ENCODE peak calls at places on chromosomes 7 and 10, in eight cellular contexts. T is aorta, E is IMR-90, A is GM12878, D is cardiac muscle cell, U is left ventricle myocardium inferior, G is ovary, M is GM23338. Z is an unnamed sample.

GRCh38 chr10:24957624-24958435 is 5.4 kb upstream of the PRTFDC1 start:
- DNase-seq in M (no peak), G (no peak), E (peak), D (peak), T (no peak), U (no peak), A (no peak), Z (no peak)

GRCh38 chr10:63628526-63629362 is 107.5 kb downstream of the REEP3 start:
- DNase-seq in E (no peak), U (peak), A (peak), G (peak), M (peak), D (peak), T (no peak), Z (peak)

GRCh38 chr10:95391570-95392249 is 100.9 kb upstream of the PDLIM1 start:
- DNase-seq in M (peak), G (no peak), D (peak), T (no peak), A (no peak), E (peak), U (no peak), Z (no peak)

GRCh38 chr10:89214766-89215165 is 7.6 kb upstream of the CH25H start:
- DNase-seq in A (no peak), G (no peak), T (no peak), E (no peak), M (no peak), D (no peak), U (no peak), Z (no peak)

GRCh38 chr10:126770809-126771208 is 100.3 kb upstream of the C10orf90 start:
- DNase-seq in E (no peak), D (no peak), T (no peak), M (no peak), A (no peak), G (no peak), U (no peak), Z (no peak)

GRCh38 chr10:63320683-63321082 is 145.1 kb downstream of the JMJD1C start:
- DNase-seq in G (no peak), M (peak), U (no peak), D (no peak), E (no peak), T (no peak), A (no peak), Z (no peak)

GRCh38 chr7:26171601-26172000 is 19.6 kb downstream of the NFE2L3 start:
- DNase-seq in A (no peak), M (no peak), D (no peak), G (no peak), E (no peak), T (no peak), U (no peak), Z (no peak)

GRCh38 chr10:125023862-125024495 is 82.1 kb downstream of the ZRANB1 start:
- DNase-seq in T (peak), M (no peak), G (peak), D (no peak), U (peak), A (no peak), E (no peak), Z (no peak)

GRCh38 chr7:139620676-139621344 is 97.3 kb downstream of the CLEC2L start:
- DNase-seq in A (no peak), D (peak), M (peak), T (no peak), U (no peak), E (peak), G (peak), Z (no peak)

GRCh38 chr10:110845372-110845755 is 26.4 kb upstream of the PDCD4 start:
- DNase-seq in E (no peak), D (no peak), T (no peak), M (no peak), A (no peak), G (no peak), U (no peak), Z (no peak)

GRCh38 chr10:52318136-52318810 is 4.2 kb downstream of the DKK1 start:
- DNase-seq in M (no peak), D (peak), E (peak), U (no peak), G (no peak), T (no peak), A (no peak), Z (no peak)

GRCh38 chr10:96395931-96396877 is 37.4 kb upstream of the OPALIN start:
- DNase-seq in E (peak), U (peak), T (peak), A (no peak), M (peak), G (peak), D (peak), Z (peak)

GRCh38 chr10:123470570-123470969 is 195.6 kb upstream of the GPR26 start:
- DNase-seq in D (no peak), G (no peak), M (no peak), U (no peak), A (no peak), T (no peak), E (no peak), Z (no peak)

GRCh38 chr10:72336259-72337038 is 18.3 kb downstream of the DNAJB12 start:
- DNase-seq in U (peak), E (no peak), A (no peak), G (peak), T (no peak), D (peak), M (no peak), Z (no peak)
- H3K27ac ChIP-seq in U (peak), E (no peak), A (peak), G (peak), T (no peak), D (no peak), M (no peak), Z (peak)

DNA sequence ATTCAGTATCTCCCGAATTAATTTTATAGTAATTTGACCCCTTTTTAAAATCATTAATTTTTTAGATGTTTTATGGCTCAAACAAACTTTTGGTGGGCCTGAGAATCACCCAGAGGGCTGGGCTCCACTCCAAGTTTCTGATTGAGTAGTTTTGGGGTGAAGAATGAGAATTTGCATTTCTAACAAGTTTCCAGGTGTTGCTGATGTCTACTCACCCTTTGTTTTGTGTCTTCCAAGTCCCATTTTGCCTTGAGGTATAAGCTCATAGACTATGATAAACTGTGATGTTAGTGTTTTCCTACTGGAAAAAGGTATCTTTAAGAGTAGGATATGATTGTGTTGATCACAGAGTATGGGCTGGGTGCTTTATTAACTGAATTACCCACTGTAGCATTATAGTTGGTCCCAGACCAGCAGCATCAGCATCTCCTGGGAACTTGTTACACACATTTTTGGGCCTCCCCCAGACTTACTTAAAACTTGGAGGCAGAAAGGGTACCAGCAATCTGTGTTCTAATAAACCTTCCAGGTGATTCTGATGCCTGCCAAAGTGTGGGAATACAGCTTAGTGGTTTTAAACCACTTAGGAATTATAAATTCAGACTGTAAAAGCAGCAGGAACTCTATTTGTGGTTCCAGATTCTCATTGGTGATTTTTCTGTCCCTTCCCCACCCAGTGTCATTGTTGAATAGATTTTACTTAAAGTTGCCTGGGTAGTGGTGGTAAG is 19.1 kb downstream of the ZNRF2 start:
- DNase-seq in T (no peak), E (no peak), D (no peak), A (no peak), G (no peak), M (no peak), U (no peak), Z (no peak)
- H3K27ac ChIP-seq in T (no peak), E (no peak), D (no peak), A (no peak), G (no peak), M (peak), U (no peak), Z (no peak)

GRCh38 chr7:711967-712600 is 14.4 kb upstream of the DNAAF5 start:
- DNase-seq in E (no peak), M (peak), G (no peak), T (peak), A (no peak), D (no peak), U (no peak), Z (peak)
- H3K27ac ChIP-seq in E (no peak), M (no peak), G (no peak), T (no peak), A (no peak), D (no peak), U (peak), Z (peak)

DNA sequence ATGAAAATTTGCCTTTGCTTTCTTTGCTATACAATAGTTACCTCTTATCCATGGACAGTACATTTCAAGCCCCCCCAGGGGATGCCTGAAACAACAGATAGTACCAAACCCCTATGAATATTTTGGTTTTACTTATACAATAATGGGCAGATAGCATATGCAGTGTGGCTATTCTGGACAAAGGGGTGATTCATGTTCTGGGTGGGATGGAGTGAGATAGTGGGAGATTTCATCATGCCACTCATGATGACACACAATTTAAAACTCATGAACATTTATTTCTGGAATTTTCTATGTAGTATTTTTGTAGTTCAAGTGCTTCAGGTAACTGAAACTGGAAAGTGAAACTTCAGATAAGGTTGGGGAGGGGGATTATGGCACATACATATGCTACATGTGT is 12.0 kb downstream of the STARD3NL start:
- DNase-seq in M (no peak), U (no peak), T (no peak), E (peak), A (no peak), D (peak), G (no peak), Z (no peak)
- H3K27ac ChIP-seq in M (no peak), U (no peak), T (no peak), E (no peak), A (peak), D (no peak), G (no peak), Z (no peak)

GRCh38 chr7:27176962-27177794 is 3.1 kb upstream of the HOXA10 start:
- DNase-seq in E (no peak), T (peak), U (peak), D (no peak), A (no peak), M (no peak), G (peak), Z (peak)
- H3K27ac ChIP-seq in E (no peak), T (no peak), U (no peak), D (no peak), A (no peak), M (no peak), G (no peak), Z (peak)

GRCh38 chr10:103757531-103758293 is 97.7 kb downstream of the SH3PXD2A start:
- DNase-seq in G (no peak), T (no peak), A (no peak), D (peak), M (peak), U (peak), E (peak), Z (peak)
- H3K27ac ChIP-seq in G (no peak), T (no peak), A (no peak), D (no peak), M (peak), U (peak), E (peak), Z (peak)

DNA sequence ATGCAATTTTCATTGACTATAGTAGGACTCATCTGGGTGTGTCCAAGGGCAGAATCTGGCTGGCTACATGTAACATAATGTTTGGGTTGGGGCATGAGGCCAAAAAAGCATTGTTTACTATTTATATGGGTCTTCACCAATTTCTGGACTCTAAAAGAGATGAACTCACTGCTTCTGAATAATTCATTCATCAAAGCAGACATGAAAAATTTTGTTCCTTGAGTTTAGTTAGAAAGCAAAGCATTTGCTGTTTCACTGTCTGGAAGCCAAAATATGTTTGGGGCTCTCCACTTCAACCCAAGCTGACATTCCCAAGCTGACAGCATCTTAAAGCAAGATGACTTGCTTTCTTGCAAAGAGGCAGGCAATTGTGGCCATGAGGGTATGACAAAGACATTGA is 670.6 kb downstream of the SUGCT start:
- DNase-seq in E (no peak), A (no peak), U (no peak), D (no peak), M (no peak), T (no peak), G (no peak), Z (no peak)
- H3K27ac ChIP-seq in E (no peak), A (no peak), U (no peak), D (no peak), M (no peak), T (peak), G (no peak), Z (peak)

GRCh38 chr10:4767033-4767814 is 58.8 kb upstream of the AKR1E2 start:
- DNase-seq in E (peak), A (no peak), U (no peak), G (no peak), D (peak), T (no peak), M (peak), Z (no peak)
- H3K27ac ChIP-seq in E (peak), A (no peak), U (peak), G (no peak), D (no peak), T (no peak), M (no peak), Z (peak)

Z was measured in tibial artery.